ENCODE peak calls at places on chromosomes 2 and 18, in five cellular contexts. One of them, this sample, is unnamed.
A peak's percentile ranks its signal among the peaks of the same experiment; 100 is the strongest.

GRCh38 chr2:171958475-171958874 is 36.2 kb downstream of the HAT1 start:
- DNase-seq in choroid plexus epithelial cell: peak; percentile 78
- DNase-seq in cardiac fibroblast: peak; percentile 81
- DNase-seq in tibial artery: no peak
- DNase-seq in Panc1: no peak
- DNase-seq in this sample: peak; percentile 26

GRCh38 chr2:28624798-28625701 is 126.6 kb upstream of the PPP1CB start:
- DNase-seq in choroid plexus epithelial cell: peak; percentile 87
- DNase-seq in Panc1: no peak
- DNase-seq in cardiac fibroblast: peak; percentile 53
- DNase-seq in tibial artery: peak; percentile 78
- DNase-seq in this sample: peak; percentile 38

GRCh38 chr18:35080058-35080457 is 38.8 kb downstream of the MAPRE2 start:
- DNase-seq in cardiac fibroblast: no peak
- DNase-seq in tibial artery: no peak
- DNase-seq in choroid plexus epithelial cell: no peak
- DNase-seq in Panc1: no peak
- DNase-seq in this sample: no peak

GRCh38 chr2:10326707-10327594 is 24.2 kb downstream of the HPCAL1 start:
- DNase-seq in Panc1: no peak
- DNase-seq in tibial artery: no peak
- DNase-seq in choroid plexus epithelial cell: no peak
- DNase-seq in cardiac fibroblast: no peak
- DNase-seq in this sample: no peak

GRCh38 chr2:673615-674318 is 3.4 kb downstream of the TMEM18 start:
- DNase-seq in Panc1: no peak
- DNase-seq in choroid plexus epithelial cell: peak; percentile 48
- DNase-seq in tibial artery: no peak
- DNase-seq in cardiac fibroblast: peak; percentile 69
- DNase-seq in this sample: no peak

GRCh38 chr18:51513525-51513924 is 316.0 kb upstream of the MEX3C start:
- DNase-seq in cardiac fibroblast: no peak
- DNase-seq in tibial artery: no peak
- DNase-seq in Panc1: no peak
- DNase-seq in choroid plexus epithelial cell: no peak
- DNase-seq in this sample: peak; percentile 94

GRCh38 chr2:19048593-19049264 is 309.7 kb downstream of the OSR1 start:
- DNase-seq in choroid plexus epithelial cell: peak; percentile 27
- DNase-seq in tibial artery: no peak
- DNase-seq in Panc1: no peak
- DNase-seq in cardiac fibroblast: peak; percentile 27
- DNase-seq in this sample: peak; percentile 39

GRCh38 chr18:36358141-36358540 is 60.6 kb downstream of the FHOD3 start:
- DNase-seq in choroid plexus epithelial cell: no peak
- DNase-seq in tibial artery: no peak
- DNase-seq in Panc1: no peak
- DNase-seq in cardiac fibroblast: no peak
- DNase-seq in this sample: no peak

GRCh38 chr18:48743046-48743445 is 204.2 kb downstream of the CTIF start:
- DNase-seq in choroid plexus epithelial cell: peak; percentile 55
- DNase-seq in cardiac fibroblast: peak; percentile 35
- DNase-seq in tibial artery: peak; percentile 88
- DNase-seq in Panc1: no peak
- DNase-seq in this sample: peak; percentile 54

GRCh38 chr2:8257502-8257901 is 424.4 kb upstream of the ID2 start:
- DNase-seq in cardiac fibroblast: no peak
- DNase-seq in tibial artery: no peak
- DNase-seq in choroid plexus epithelial cell: no peak
- DNase-seq in Panc1: no peak
- DNase-seq in this sample: no peak

GRCh38 chr2:204225633-204226032 is 289.1 kb downstream of the ICOS start:
- DNase-seq in cardiac fibroblast: no peak
- DNase-seq in Panc1: no peak
- DNase-seq in tibial artery: no peak
- DNase-seq in choroid plexus epithelial cell: no peak
- DNase-seq in this sample: no peak

GRCh38 chr18:36419913-36420531 is 122.5 kb downstream of the FHOD3 start:
- DNase-seq in Panc1: peak; percentile 33
- DNase-seq in cardiac fibroblast: peak; percentile 56
- DNase-seq in choroid plexus epithelial cell: no peak
- DNase-seq in tibial artery: no peak
- DNase-seq in this sample: peak; percentile 89

GRCh38 chr2:73877071-73877802 is 15.6 kb upstream of the ACTG2 start:
- DNase-seq in choroid plexus epithelial cell: no peak
- DNase-seq in tibial artery: no peak
- DNase-seq in cardiac fibroblast: no peak
- DNase-seq in Panc1: no peak
- DNase-seq in this sample: peak; percentile 66

GRCh38 chr18:6576706-6577375 is 152.7 kb upstream of the ARHGAP28 start:
- DNase-seq in tibial artery: no peak
- DNase-seq in choroid plexus epithelial cell: no peak
- DNase-seq in Panc1: no peak
- DNase-seq in cardiac fibroblast: no peak
- DNase-seq in this sample: no peak

GRCh38 chr2:226796012-226796839 is 3.4 kb downstream of the IRS1 start:
- DNase-seq in Panc1: no peak
- DNase-seq in tibial artery: no peak
- DNase-seq in cardiac fibroblast: no peak
- DNase-seq in choroid plexus epithelial cell: peak; percentile 17
- DNase-seq in this sample: peak; percentile 17

GRCh38 chr18:58438984-58439311 is 189.9 kb downstream of the ALPK2 start:
- DNase-seq in Panc1: no peak
- DNase-seq in tibial artery: no peak
- DNase-seq in choroid plexus epithelial cell: no peak
- DNase-seq in cardiac fibroblast: no peak
- DNase-seq in this sample: no peak

GRCh38 chr2:188294547-188294946 is 2.9 kb downstream of the GULP1 start:
- DNase-seq in tibial artery: no peak
- DNase-seq in cardiac fibroblast: peak; percentile 35
- DNase-seq in choroid plexus epithelial cell: peak; percentile 21
- DNase-seq in Panc1: no peak
- DNase-seq in this sample: no peak

GRCh38 chr2:152694161-152694661 is 23.1 kb downstream of the PRPF40A start:
- DNase-seq in Panc1: peak; percentile 20
- DNase-seq in tibial artery: no peak
- DNase-seq in cardiac fibroblast: peak; percentile 84
- DNase-seq in choroid plexus epithelial cell: peak; percentile 89
- DNase-seq in this sample: peak; percentile 11

GRCh38 chr2:32484907-32485306 is 128.1 kb downstream of the BIRC6 start:
- DNase-seq in Panc1: peak; percentile 39
- DNase-seq in choroid plexus epithelial cell: peak; percentile 97
- DNase-seq in tibial artery: no peak
- DNase-seq in cardiac fibroblast: peak; percentile 96
- DNase-seq in this sample: peak; percentile 93

GRCh38 chr2:216635701-216636541 is 2.7 kb downstream of the IGFBP2 start:
- DNase-seq in tibial artery: no peak
- DNase-seq in cardiac fibroblast: no peak
- DNase-seq in choroid plexus epithelial cell: no peak
- DNase-seq in Panc1: no peak
- DNase-seq in this sample: no peak

GRCh38 chr18:70931942-70932814 is 643.3 kb downstream of the SOCS6 start:
- DNase-seq in Panc1: no peak
- DNase-seq in tibial artery: no peak
- DNase-seq in choroid plexus epithelial cell: peak; percentile 73
- DNase-seq in cardiac fibroblast: peak; percentile 73
- DNase-seq in this sample: peak; percentile 29

GRCh38 chr2:170250584-170250983 is 72.6 kb downstream of the MYO3B start:
- DNase-seq in cardiac fibroblast: no peak
- DNase-seq in choroid plexus epithelial cell: no peak
- DNase-seq in tibial artery: no peak
- DNase-seq in Panc1: no peak
- DNase-seq in this sample: no peak

GRCh38 chr18:12518326-12518725 is 110.6 kb downstream of the PRELID3A start:
- DNase-seq in choroid plexus epithelial cell: peak; percentile 57
- DNase-seq in tibial artery: no peak
- DNase-seq in Panc1: no peak
- DNase-seq in cardiac fibroblast: peak; percentile 67
- DNase-seq in this sample: peak; percentile 44

GRCh38 chr18:31156831-31157763 is 5.6 kb downstream of the DSC1 start:
- DNase-seq in Panc1: no peak
- DNase-seq in choroid plexus epithelial cell: peak; percentile 8
- DNase-seq in tibial artery: no peak
- DNase-seq in cardiac fibroblast: no peak
- DNase-seq in this sample: peak; percentile 93

GRCh38 chr2:189287982-189288494 is 108.5 kb upstream of the COL5A2 start:
- DNase-seq in choroid plexus epithelial cell: peak; percentile 95
- DNase-seq in Panc1: peak; percentile 75
- DNase-seq in cardiac fibroblast: peak; percentile 94
- DNase-seq in tibial artery: no peak
- DNase-seq in this sample: peak; percentile 93

GRCh38 chr2:20647764-20648164 is 3.1 kb downstream of the HS1BP3 start:
- DNase-seq in cardiac fibroblast: no peak
- DNase-seq in choroid plexus epithelial cell: no peak
- DNase-seq in tibial artery: no peak
- DNase-seq in Panc1: no peak
- DNase-seq in this sample: no peak

GRCh38 chr2:16032282-16033031 is 92.1 kb downstream of the MYCN start:
- DNase-seq in tibial artery: no peak
- DNase-seq in Panc1: no peak
- DNase-seq in choroid plexus epithelial cell: no peak
- DNase-seq in cardiac fibroblast: no peak
- DNase-seq in this sample: no peak

GRCh38 chr2:191854385-191855372 is 7.8 kb upstream of the CAVIN2 start:
- DNase-seq in cardiac fibroblast: peak; percentile 46
- DNase-seq in choroid plexus epithelial cell: peak; percentile 43
- DNase-seq in Panc1: no peak
- DNase-seq in tibial artery: no peak
- DNase-seq in this sample: no peak

GRCh38 chr2:150647943-150648342 is 160.5 kb upstream of the RND3 start:
- DNase-seq in tibial artery: no peak
- DNase-seq in choroid plexus epithelial cell: no peak
- DNase-seq in cardiac fibroblast: no peak
- DNase-seq in Panc1: no peak
- DNase-seq in this sample: peak; percentile 61

GRCh38 chr2:150643106-150643730 is 155.8 kb upstream of the RND3 start:
- DNase-seq in Panc1: no peak
- DNase-seq in cardiac fibroblast: peak; percentile 64
- DNase-seq in tibial artery: no peak
- DNase-seq in choroid plexus epithelial cell: peak; percentile 55
- DNase-seq in this sample: peak; percentile 12

GRCh38 chr2:150644298-150645067 is 157.0 kb upstream of the RND3 start:
- DNase-seq in Panc1: peak; percentile 68
- DNase-seq in tibial artery: no peak
- DNase-seq in cardiac fibroblast: peak; percentile 95
- DNase-seq in choroid plexus epithelial cell: peak; percentile 80
- DNase-seq in this sample: peak; percentile 58

DNA sequence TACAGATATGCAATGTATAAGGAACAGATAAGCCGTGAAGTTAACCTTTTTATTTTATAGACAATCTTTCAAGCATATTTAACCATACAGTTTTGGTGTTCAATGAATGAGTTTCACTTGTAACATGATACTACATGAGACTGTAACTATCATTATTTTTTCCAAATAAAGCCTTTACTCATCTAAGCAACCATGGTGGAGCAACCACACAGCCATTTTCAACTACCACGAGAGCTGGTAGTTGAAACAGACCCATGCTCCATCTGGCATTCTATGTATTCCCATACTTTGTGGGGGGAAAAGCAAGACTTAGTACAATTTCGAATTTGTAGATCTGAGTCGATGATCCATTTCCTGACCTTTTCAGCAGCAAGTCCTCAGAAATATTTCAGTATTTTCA is 159.3 kb upstream of the RND3 start:
- DNase-seq in tibial artery: no peak
- DNase-seq in Panc1: no peak
- DNase-seq in cardiac fibroblast: no peak
- DNase-seq in choroid plexus epithelial cell: no peak
- DNase-seq in this sample: no peak
- H3K4me3 ChIP-seq in tibial artery: no peak overlapping the region
- H3K4me3 ChIP-seq in Panc1: no peak overlapping the region
- H3K4me3 ChIP-seq in cardiac fibroblast: no peak overlapping the region
- H3K4me3 ChIP-seq in choroid plexus epithelial cell: no peak overlapping the region
- H3K4me3 ChIP-seq in this sample: no peak overlapping the region

GRCh38 chr2:99473496-99474083 is 16.2 kb downstream of the REV1 start:
- DNase-seq in Panc1: no peak
- DNase-seq in tibial artery: no peak
- DNase-seq in cardiac fibroblast: no peak
- DNase-seq in choroid plexus epithelial cell: no peak
- DNase-seq in this sample: no peak

GRCh38 chr2:99478632-99479031 is 11.2 kb downstream of the REV1 start:
- DNase-seq in Panc1: no peak
- DNase-seq in tibial artery: no peak
- DNase-seq in cardiac fibroblast: no peak
- DNase-seq in choroid plexus epithelial cell: no peak
- DNase-seq in this sample: no peak

GRCh38 chr2:99477054-99477453 is 12.8 kb downstream of the REV1 start:
- DNase-seq in tibial artery: no peak
- DNase-seq in Panc1: no peak
- DNase-seq in cardiac fibroblast: no peak
- DNase-seq in choroid plexus epithelial cell: no peak
- DNase-seq in this sample: no peak

GRCh38 chr2:99480390-99480789 is 9.4 kb downstream of the REV1 start:
- DNase-seq in Panc1: no peak
- DNase-seq in cardiac fibroblast: peak; percentile 45
- DNase-seq in choroid plexus epithelial cell: peak; percentile 40
- DNase-seq in tibial artery: no peak
- DNase-seq in this sample: peak; percentile 79

GRCh38 chr2:99476629-99477028 is 13.2 kb downstream of the REV1 start:
- DNase-seq in tibial artery: no peak
- DNase-seq in Panc1: no peak
- DNase-seq in cardiac fibroblast: no peak
- DNase-seq in choroid plexus epithelial cell: no peak
- DNase-seq in this sample: no peak
- TF ChIP-seq CTCF in tibial artery: no peak
- TF ChIP-seq CTCF in Panc1: no peak
- TF ChIP-seq CTCF in cardiac fibroblast: no peak
- TF ChIP-seq CTCF in choroid plexus epithelial cell: no peak
- TF ChIP-seq CTCF in this sample: no peak

GRCh38 chr2:44945676-44946427 is 4.3 kb downstream of the SIX3 start:
- DNase-seq in tibial artery: no peak
- DNase-seq in cardiac fibroblast: no peak
- DNase-seq in choroid plexus epithelial cell: no peak
- DNase-seq in Panc1: no peak
- DNase-seq in this sample: no peak
- H3K4me3 ChIP-seq in tibial artery: no peak overlapping the region
- H3K4me3 ChIP-seq in cardiac fibroblast: no peak overlapping the region
- H3K4me3 ChIP-seq in choroid plexus epithelial cell: no peak overlapping the region
- H3K4me3 ChIP-seq in Panc1: no peak overlapping the region
- H3K4me3 ChIP-seq in this sample: no peak overlapping the region

DNA sequence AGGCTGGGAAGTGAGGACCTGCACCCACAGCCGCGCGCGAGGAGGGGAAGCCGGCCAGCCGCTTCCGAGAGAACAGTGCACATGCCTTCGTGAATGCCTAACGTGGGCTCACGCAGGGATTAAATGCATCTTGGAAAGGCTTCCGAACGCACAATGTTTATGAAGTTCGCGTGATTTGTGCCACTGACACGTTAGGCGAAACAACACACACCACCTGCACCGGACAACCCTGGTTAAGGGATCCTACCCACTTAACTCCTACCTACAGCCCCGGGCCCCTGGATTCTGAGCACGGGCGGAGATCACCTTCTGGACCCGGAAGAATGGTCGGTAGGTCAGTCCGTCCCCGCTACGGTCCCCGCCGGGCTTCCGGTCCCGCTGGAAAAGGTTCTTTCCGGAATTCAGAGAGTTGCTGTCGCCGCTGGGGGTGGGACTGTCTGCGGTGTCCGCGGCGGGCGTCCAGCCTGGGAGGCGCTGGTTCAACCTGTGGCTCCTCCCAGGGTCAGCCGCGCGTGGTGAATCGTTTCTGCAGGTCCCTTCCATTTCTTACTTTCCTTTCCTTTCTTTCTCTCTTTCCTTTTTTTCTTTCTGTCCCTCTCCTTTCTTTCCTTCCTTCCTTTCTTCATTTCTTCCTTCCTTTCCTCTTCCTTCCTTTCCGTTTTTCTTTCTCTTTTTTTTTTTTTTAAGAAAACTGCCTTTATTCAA is at the start of gene MTIF2:
- DNase-seq in Panc1: peak; percentile 87
- DNase-seq in choroid plexus epithelial cell: peak; percentile 94
- DNase-seq in tibial artery: peak; percentile 96
- DNase-seq in cardiac fibroblast: peak; percentile 95
- DNase-seq in this sample: peak; percentile 92
- TF ChIP-seq CTCF in Panc1: no peak
- TF ChIP-seq CTCF in choroid plexus epithelial cell: peak; percentile 8
- TF ChIP-seq CTCF in tibial artery: no peak
- TF ChIP-seq CTCF in cardiac fibroblast: no peak
- TF ChIP-seq CTCF in this sample: no peak

This sample was measured in epithelial cell of esophagus.